ENCODE peak calls at places on chromosomes 7 and 10, in eight cellular contexts. O is IMR-90, S is endothelial cell of umbilical vein, M is A549, H is Peyer's patch, L is body of pancreas, B is gastrocnemius medialis, P is GM12878. G is an unnamed sample.

GRCh38 chr7:108108131-108108530 is 22.0 kb downstream of the LAMB4 start:
- DNase-seq in O (no peak), S (no peak), M (no peak), H (no peak), L (no peak), B (no peak), P (no peak), G (no peak)

GRCh38 chr7:98730331-98730730 is 113.2 kb downstream of the NPTX2 start:
- DNase-seq in O (no peak), S (no peak), M (no peak), H (no peak), L (no peak), B (no peak), P (no peak), G (no peak)

GRCh38 chr7:65250697-65251395 is 122.8 kb upstream of the ZNF92 start:
- DNase-seq in O (no peak), S (no peak), M (no peak), H (no peak), L (no peak), B (no peak), P (no peak), G (no peak)

GRCh38 chr10:72688208-72688651 is 3.7 kb upstream of the MCU start:
- DNase-seq in O (peak), S (peak), M (peak), H (no peak), L (no peak), B (no peak), P (no peak), G (no peak)

GRCh38 chr7:57348646-57349269 is 101.2 kb upstream of the ZNF716 start:
- DNase-seq in O (no peak), S (no peak), M (no peak), H (no peak), L (no peak), B (peak), P (no peak), G (no peak)

GRCh38 chr7:135160858-135161653 is 9.5 kb downstream of the CYREN start:
- DNase-seq in O (peak), S (peak), M (no peak), H (no peak), L (no peak), B (no peak), P (no peak), G (no peak)

GRCh38 chr10:4131407-4132215 is 346.6 kb upstream of the KLF6 start:
- DNase-seq in O (peak), S (peak), M (peak), H (no peak), L (no peak), B (no peak), P (peak), G (no peak)

GRCh38 chr7:132656846-132657776 is 80.8 kb upstream of the PLXNA4 start:
- DNase-seq in O (peak), S (peak), M (peak), H (no peak), L (no peak), B (no peak), P (no peak), G (no peak)

GRCh38 chr10:76675951-76676587 is 961.5 kb downstream of the KCNMA1 start:
- DNase-seq in O (no peak), S (no peak), M (no peak), H (peak), L (no peak), B (peak), P (no peak), G (peak)

GRCh38 chr7:159042084-159042483 is 102.6 kb downstream of the VIPR2 start:
- DNase-seq in O (no peak), S (no peak), M (no peak), H (no peak), L (no peak), B (no peak), P (no peak), G (no peak)

GRCh38 chr10:2813277-2813676 is 254.1 kb upstream of the PFKP start:
- DNase-seq in O (no peak), S (no peak), M (no peak), H (no peak), L (no peak), B (no peak), P (no peak), G (no peak)

GRCh38 chr7:22296916-22297315 is 60.0 kb downstream of the RAPGEF5 start:
- DNase-seq in O (no peak), S (peak), M (no peak), H (no peak), L (no peak), B (no peak), P (no peak), G (no peak)

GRCh38 chr7:42493436-42494198 is 256.6 kb upstream of the GLI3 start:
- DNase-seq in O (peak), S (peak), M (peak), H (peak), L (peak), B (peak), P (no peak), G (peak)

GRCh38 chr7:127699853-127700252 is 47.9 kb downstream of the SND1 start:
- DNase-seq in O (no peak), S (no peak), M (no peak), H (no peak), L (no peak), B (no peak), P (no peak), G (no peak)

GRCh38 chr10:117320050-117320665 is 55.1 kb downstream of the PDZD8 start:
- DNase-seq in O (peak), S (peak), M (peak), H (no peak), L (no peak), B (no peak), P (no peak), G (no peak)

GRCh38 chr10:17841055-17841454 is 31.9 kb downstream of the MRC1 start:
- DNase-seq in O (no peak), S (no peak), M (no peak), H (no peak), L (no peak), B (no peak), P (no peak), G (no peak)

GRCh38 chr10:79346388-79347225 is 662 bp upstream of the PPIF start:
- DNase-seq in O (no peak), S (no peak), M (no peak), H (no peak), L (no peak), B (no peak), P (no peak), G (no peak)

GRCh38 chr10:95425592-95426465 is 135.0 kb upstream of the PDLIM1 start:
- DNase-seq in O (no peak), S (no peak), M (no peak), H (no peak), L (no peak), B (no peak), P (no peak), G (no peak)

GRCh38 chr7:157278791-157279678 is 57.8 kb upstream of the DNAJB6 start:
- DNase-seq in O (no peak), S (no peak), M (no peak), H (peak), L (peak), B (no peak), P (no peak), G (no peak)

GRCh38 chr10:30639946-30640786 is 10.6 kb upstream of the LYZL2 start:
- DNase-seq in O (peak), S (peak), M (peak), H (peak), L (no peak), B (peak), P (no peak), G (no peak)

DNA sequence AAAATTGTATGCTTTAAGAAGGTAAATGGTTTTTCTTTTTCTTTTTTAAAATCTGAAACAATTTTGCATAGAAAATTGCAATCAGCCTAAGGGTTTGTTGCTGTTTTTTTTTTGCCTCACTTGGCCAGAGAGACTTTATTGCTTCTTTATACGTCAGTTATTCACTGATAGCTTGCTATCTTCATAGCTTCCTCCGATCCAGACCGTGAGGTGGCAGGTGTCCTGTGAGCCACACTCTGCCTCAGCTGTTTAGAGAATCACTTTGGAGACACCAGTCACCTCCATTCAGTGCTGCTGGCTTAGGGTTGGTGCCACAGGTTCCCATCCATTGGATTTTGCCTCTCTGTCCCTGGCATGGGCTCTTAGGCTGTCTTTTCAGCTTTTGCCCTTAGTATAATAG is 68.0 kb downstream of the HHEX start:
- DNase-seq in O (no peak), S (no peak), M (no peak), H (peak), L (no peak), B (no peak), P (no peak), G (no peak)
- H3K4me3 ChIP-seq in O (no peak), S (no peak), M (no peak), H (no peak), L (no peak), B (no peak), P (no peak), G (no peak)

DNA sequence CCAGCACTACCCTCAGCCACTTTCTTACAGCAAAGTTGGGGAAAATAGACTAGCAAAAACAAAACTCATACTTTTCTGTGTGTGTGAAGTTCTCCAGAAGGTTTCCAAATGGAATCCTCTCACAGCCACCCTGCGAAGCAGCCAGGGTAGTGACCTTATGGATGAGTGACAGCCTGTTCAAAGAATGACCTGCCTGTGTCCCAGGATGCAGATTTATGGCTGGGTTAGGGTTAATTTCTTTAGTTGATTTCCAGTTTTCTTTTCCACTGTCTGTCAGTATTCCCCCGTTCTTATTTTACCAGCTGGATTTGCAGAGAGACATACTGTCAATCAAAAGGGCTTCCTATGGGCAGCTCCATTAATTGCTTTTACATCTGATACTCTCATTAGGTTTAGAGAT is 2.4 kb upstream of the SEMA4G start:
- DNase-seq in O (no peak), S (no peak), M (no peak), H (no peak), L (no peak), B (no peak), P (no peak), G (no peak)
- TF ChIP-seq CTCF in O (no peak), S (no peak), M (no peak), H (no peak), L (no peak), B (no peak), P (no peak), G (no peak)

GRCh38 chr7:106450716-106451115 is 165.9 kb upstream of the NAMPT start:
- DNase-seq in O (no peak), S (no peak), M (no peak), H (no peak), L (no peak), B (no peak), P (no peak), G (no peak)

GRCh38 chr7:106451171-106451570 is 166.4 kb upstream of the NAMPT start:
- DNase-seq in O (no peak), S (no peak), M (no peak), H (no peak), L (no peak), B (no peak), P (no peak), G (no peak)

GRCh38 chr7:106448346-106448991 is 163.7 kb upstream of the NAMPT start:
- DNase-seq in O (no peak), S (no peak), M (peak), H (no peak), L (no peak), B (no peak), P (no peak), G (no peak)

GRCh38 chr7:106447318-106447847 is 162.6 kb upstream of the NAMPT start:
- DNase-seq in O (no peak), S (no peak), M (no peak), H (no peak), L (no peak), B (no peak), P (no peak), G (no peak)

GRCh38 chr7:106448992-106449859 is 164.4 kb upstream of the NAMPT start:
- DNase-seq in O (no peak), S (no peak), M (peak), H (no peak), L (no peak), B (no peak), P (no peak), G (peak)
- TF ChIP-seq POLR2A in O (no peak), S (no peak), M (no peak), H (no peak), L (no peak), B (no peak), P (no peak), G (no peak)

DNA sequence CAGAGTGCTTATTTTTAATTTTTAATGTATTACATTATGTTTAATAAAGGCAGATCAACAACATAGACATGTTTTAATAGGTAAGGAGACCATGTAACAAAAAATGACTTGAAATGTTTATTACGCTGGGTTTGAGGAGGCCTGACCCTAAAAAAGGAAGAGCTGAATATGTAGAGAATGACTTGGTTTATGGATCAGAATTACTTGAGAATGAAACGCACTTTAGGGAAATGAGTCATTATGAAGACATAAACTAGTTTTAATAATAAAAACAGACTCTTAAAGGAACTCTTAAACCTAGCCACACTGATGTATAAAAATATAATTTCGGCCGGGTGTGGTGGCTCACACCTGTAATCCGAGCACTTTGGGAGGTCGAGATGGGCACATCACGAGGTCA is 56.5 kb downstream of the CTTNBP2 start:
- DNase-seq in O (peak), S (peak), M (no peak), H (no peak), L (no peak), B (no peak), P (no peak), G (no peak)
- H3K4me3 ChIP-seq in O (no peak), S (no peak), M (no peak), H (no peak), L (no peak), B (no peak), P (no peak), G (no peak)

DNA sequence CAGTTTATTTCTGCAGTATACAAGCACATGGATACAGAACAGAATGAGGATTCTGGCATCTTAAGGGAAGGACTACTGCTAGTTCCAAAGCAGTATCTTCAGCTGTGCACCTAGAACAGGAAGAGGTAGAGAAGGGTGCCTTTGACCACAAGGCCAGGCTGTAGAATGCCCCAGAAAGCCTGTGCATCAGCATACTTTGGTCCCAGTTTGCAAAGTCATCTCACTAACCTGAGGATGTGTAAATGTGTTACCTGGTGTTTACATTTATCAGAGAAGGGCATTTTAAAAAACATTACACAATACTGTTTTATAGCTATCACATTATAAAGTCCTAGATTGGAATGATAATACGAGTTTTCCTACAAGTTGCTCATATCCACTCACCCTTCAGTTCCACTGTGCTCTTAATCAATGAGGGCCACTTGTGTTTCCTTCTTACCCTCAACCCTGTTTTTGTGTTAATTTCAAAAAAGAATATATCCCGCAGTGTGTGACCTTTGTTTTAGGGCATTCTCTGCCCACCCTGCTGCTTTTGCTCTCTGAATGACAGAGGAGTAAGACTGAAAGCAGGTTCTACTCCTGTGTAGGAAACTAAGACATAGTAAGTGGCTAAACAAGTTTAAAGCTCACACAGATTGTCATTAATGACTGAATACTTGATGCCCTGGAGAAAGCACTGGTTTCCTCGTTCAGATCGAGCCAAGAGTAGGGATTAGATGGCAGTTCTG is 3.5 kb downstream of the SLC35G1 start:
- DNase-seq in O (no peak), S (no peak), M (no peak), H (peak), L (no peak), B (no peak), P (no peak), G (no peak)
- TF ChIP-seq CTCF in O (no peak), S (no peak), M (no peak), H (no peak), L (no peak), B (no peak), P (no peak), G (no peak)

GRCh38 chr10:97648557-97649404 is 8.3 kb downstream of the PI4K2A start:
- DNase-seq in O (peak), S (peak), M (peak), H (peak), L (no peak), B (peak), P (peak), G (no peak)
- TF ChIP-seq POLR2A in O (peak), S (no peak), M (no peak), H (no peak), L (peak), B (no peak), P (peak), G (no peak)

GRCh38 chr10:124722812-124723783 is 21.1 kb downstream of the FAM53B start:
- DNase-seq in O (no peak), S (peak), M (no peak), H (peak), L (no peak), B (no peak), P (peak), G (peak)

GRCh38 chr10:124725791-124726190 is 18.4 kb downstream of the FAM53B start:
- DNase-seq in O (no peak), S (no peak), M (no peak), H (peak), L (no peak), B (no peak), P (no peak), G (peak)

GRCh38 chr10:124723826-124724225 is 20.4 kb downstream of the FAM53B start:
- DNase-seq in O (no peak), S (no peak), M (no peak), H (no peak), L (no peak), B (no peak), P (no peak), G (no peak)

GRCh38 chr10:124725171-124725631 is 19.0 kb downstream of the FAM53B start:
- DNase-seq in O (no peak), S (no peak), M (no peak), H (peak), L (no peak), B (no peak), P (no peak), G (peak)

DNA sequence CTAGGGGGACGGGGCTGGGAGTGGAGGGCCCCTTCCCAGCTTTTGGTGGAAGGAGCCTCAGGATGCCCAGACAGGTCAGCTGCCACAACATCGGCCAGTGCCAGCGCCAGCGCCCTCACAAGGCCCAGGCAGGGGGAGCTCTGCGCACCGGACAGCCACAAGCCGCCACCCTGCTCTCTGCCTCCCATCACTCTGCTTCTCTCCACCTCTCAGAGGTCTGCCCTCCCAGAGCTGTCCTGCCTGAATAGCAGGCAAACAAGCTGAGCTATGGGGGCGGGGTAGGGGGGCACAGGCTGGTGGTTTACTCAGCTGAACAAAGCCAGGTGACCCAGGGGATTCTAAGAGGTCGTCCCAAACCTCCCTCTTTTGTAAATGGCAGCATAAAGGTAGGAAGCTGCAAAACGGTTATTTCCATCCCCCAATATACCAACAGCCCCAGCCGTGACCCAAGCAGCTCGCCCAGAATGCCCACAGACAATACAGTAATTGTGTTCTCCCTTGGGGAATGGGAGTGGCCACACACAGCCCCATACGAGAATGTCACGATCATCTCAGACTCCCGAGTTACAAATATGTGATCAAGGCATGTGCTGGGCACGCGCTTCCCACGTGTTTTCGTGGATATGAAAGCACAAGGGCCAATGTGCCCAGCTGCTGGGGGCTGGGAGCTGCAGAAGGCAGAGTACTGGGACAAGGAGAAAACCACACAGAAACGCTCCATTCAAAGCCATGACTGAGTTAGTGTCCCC is 19.7 kb downstream of the FAM53B start:
- DNase-seq in O (no peak), S (no peak), M (no peak), H (peak), L (peak), B (no peak), P (no peak), G (peak)
- H3K4me3 ChIP-seq in O (no peak), S (no peak), M (no peak), H (no peak), L (no peak), B (no peak), P (no peak), G (no peak)